ENCODE peak calls at places on chromosomes 16 and 17, in four cellular contexts. A is brain microvascular endothelial cell, W is BJ, Y is fibroblast of mammary gland. V is an unnamed sample.

GRCh38 chr17:36761203-36761945 is 160.0 kb downstream of the MRM1 start:
- DNase-seq in A (no peak), W (no peak), Y (no peak), V (no peak)

GRCh38 chr16:84562174-84562815 is 55.6 kb downstream of the COTL1 start:
- DNase-seq in A (no peak), W (no peak), Y (no peak), V (no peak)

GRCh38 chr16:3087836-3088235 is 11.3 kb downstream of the ZSCAN10 start:
- DNase-seq in A (no peak), W (no peak), Y (no peak), V (no peak)

GRCh38 chr17:44775838-44776621 is 17.2 kb downstream of the ADAM11 start:
- DNase-seq in A (no peak), W (peak), Y (no peak), V (no peak)

GRCh38 chr17:47810200-47810821 is 11.3 kb downstream of the OSBPL7 start:
- DNase-seq in A (peak), W (peak), Y (peak), V (peak)

GRCh38 chr17:45812102-45812501 is 28.0 kb downstream of the CRHR1 start:
- DNase-seq in A (no peak), W (no peak), Y (peak), V (peak)

GRCh38 chr16:27319257-27319965 is 5.6 kb downstream of the IL4R start:
- DNase-seq in A (no peak), W (no peak), Y (no peak), V (no peak)

GRCh38 chr17:2542456-2542855 is 30.8 kb upstream of the METTL16 start:
- DNase-seq in A (no peak), W (no peak), Y (no peak), V (no peak)

GRCh38 chr17:7323731-7324437 is 5.3 kb downstream of the NEURL4 start:
- DNase-seq in A (peak), W (no peak), Y (peak), V (peak)

GRCh38 chr16:65947951-65948350 is 418.5 kb upstream of the CDH5 start:
- DNase-seq in A (no peak), W (no peak), Y (no peak), V (no peak)

GRCh38 chr17:46929413-46929812 is 6.5 kb downstream of the GOSR2 start:
- DNase-seq in A (peak), W (peak), Y (no peak), V (no peak)

GRCh38 chr17:57715981-57716380 is 29.1 kb downstream of the CCDC182 start:
- DNase-seq in A (no peak), W (no peak), Y (no peak), V (no peak)

GRCh38 chr16:11034005-11034404 is 89.6 kb downstream of the CLEC16A start:
- DNase-seq in A (no peak), W (peak), Y (peak), V (peak)

GRCh38 chr16:138049-138417 is 440 bp downstream of the NPRL3 start:
- DNase-seq in A (peak), W (no peak), Y (no peak), V (no peak)

GRCh38 chr17:50064253-50064991 is 8.5 kb downstream of the ITGA3 start:
- DNase-seq in A (peak), W (peak), Y (peak), V (peak)

GRCh38 chr17:16214190-16215001 is 938 bp downstream of the NCOR1 start:
- DNase-seq in A (no peak), W (no peak), Y (no peak), V (no peak)

GRCh38 chr16:53378138-53378537 is 56.1 kb upstream of the RBL2 start:
- DNase-seq in A (no peak), W (no peak), Y (no peak), V (no peak)
- H3K4me3 ChIP-seq in A (no peak), W (no peak), Y (no peak), V (no peak)

GRCh38 chr16:86667035-86667434 is 88.7 kb downstream of the FOXL1 start:
- DNase-seq in A (no peak), W (no peak), Y (peak), V (no peak)

GRCh38 chr16:86663691-86664517 is 85.6 kb downstream of the FOXL1 start:
- DNase-seq in A (peak), W (no peak), Y (peak), V (peak)

GRCh38 chr16:86665929-86666328 is 87.6 kb downstream of the FOXL1 start:
- DNase-seq in A (no peak), W (no peak), Y (no peak), V (no peak)

GRCh38 chr16:86664518-86665318 is 86.4 kb downstream of the FOXL1 start:
- DNase-seq in A (peak), W (peak), Y (peak), V (peak)

GRCh38 chr16:86665319-86665675 is 86.9 kb downstream of the FOXL1 start:
- DNase-seq in A (peak), W (no peak), Y (peak), V (peak)
- H3K4me3 ChIP-seq in A (no peak), W (no peak), Y (no peak), V (no peak)

GRCh38 chr16:12219992-12220391 is 243.5 kb downstream of the SNX29 start:
- DNase-seq in A (no peak), W (no peak), Y (no peak), V (no peak)
- H3K4me3 ChIP-seq in A (no peak), W (no peak), Y (no peak), V (no peak)

DNA sequence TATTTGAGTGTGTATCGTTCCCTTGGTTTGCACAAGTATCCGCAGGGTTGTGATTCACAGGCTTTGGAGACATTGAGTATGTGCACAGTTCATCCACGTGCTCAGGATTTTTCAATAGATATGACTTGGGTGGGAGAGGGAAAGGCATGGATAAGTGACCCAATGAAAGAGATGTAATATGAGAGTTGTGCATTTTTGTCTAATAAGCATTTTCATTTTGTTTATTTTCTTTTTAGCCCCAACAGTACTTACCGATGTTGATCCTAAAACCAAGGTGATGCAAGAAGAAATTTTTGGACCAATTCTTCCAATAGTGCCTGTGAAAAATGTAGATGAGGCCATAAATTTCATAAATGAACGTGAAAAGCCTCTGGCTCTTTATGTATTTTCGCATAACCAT is 14.5 kb downstream of the ALDH3A2 start:
- DNase-seq in A (no peak), W (no peak), Y (no peak), V (no peak)
- H3K4me3 ChIP-seq in A (no peak), W (no peak), Y (no peak), V (no peak)

GRCh38 chr16:86639354-86639753 is 61.0 kb downstream of the FOXL1 start:
- DNase-seq in A (no peak), W (no peak), Y (no peak), V (no peak)

GRCh38 chr16:86635926-86636325 is 57.6 kb downstream of the FOXL1 start:
- DNase-seq in A (no peak), W (no peak), Y (no peak), V (no peak)

GRCh38 chr16:86637744-86638143 is 59.4 kb downstream of the FOXL1 start:
- DNase-seq in A (no peak), W (no peak), Y (no peak), V (no peak)

GRCh38 chr16:86640265-86640843 is 62.0 kb downstream of the FOXL1 start:
- DNase-seq in A (no peak), W (no peak), Y (no peak), V (no peak)

DNA sequence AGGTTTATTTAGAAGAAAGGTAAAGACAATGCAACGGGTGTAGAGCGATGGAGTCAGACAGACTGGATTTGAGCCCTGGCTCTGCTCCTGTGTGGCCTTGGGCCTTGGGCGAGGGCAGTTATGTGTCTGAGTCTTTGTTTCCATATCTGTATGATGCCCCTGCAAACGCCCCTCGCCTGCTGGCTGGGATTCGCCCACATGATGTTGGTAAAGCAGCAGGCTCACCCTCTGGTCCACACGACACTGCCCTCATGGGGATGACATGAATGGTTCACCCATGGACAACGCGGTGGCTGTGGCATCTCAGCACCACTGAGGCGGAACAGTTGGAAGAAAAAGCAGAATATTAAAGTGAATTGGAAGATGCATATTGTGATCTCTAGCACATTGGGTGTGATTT is 60.3 kb downstream of the FOXL1 start:
- DNase-seq in A (no peak), W (no peak), Y (no peak), V (no peak)
- H3K4me3 ChIP-seq in A (no peak), W (no peak), Y (no peak), V (no peak)

DNA sequence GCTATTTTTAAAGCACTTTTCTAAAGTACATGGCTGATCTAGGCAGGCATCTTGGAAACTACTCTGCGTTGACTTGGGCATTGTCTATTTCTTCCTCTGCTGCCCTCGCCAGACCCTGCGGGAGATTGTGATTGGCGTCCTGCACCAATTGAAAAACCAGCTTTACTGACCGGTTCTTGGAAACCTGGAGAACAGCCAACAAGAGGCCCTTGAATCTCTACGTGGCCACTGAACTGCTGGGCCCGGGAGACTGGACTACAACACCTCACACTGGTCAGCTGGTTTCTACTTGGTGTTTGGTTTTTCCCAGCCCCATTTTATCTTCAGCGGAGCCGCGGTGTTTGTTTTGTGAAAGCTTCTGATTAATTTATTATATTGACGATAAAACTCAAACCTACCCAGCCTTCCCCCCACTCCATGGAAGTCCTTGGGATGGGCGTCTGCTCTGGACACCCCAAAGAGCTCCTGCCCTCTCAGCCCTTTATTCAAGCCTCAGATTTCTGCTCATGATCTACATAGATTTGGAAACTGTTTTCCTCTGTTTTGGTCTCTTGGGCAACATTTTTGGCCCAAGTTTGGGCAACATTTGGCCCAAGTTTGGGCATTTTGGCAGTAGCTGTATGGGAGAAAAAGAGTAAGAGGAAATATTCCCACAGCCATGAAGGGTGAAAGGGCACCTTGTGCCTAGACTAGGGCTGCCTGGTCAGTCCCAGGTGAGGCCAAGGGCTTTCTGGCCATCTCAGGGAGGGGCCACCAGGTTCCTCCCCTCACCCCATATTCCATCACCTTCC is 4.7 kb downstream of the MLX start:
- DNase-seq in A (no peak), W (no peak), Y (no peak), V (no peak)
- H3K4me3 ChIP-seq in A (no peak), W (no peak), Y (no peak), V (no peak)